ENCODE peak calls at places on chromosomes 2 and 18, in five cellular contexts. One of them, this sample, is unnamed.
A peak's percentile ranks its signal among the peaks of the same experiment; 100 is the strongest.

GRCh38 chr2:73415906-73416305 is 30.3 kb downstream of the ALMS1 start:
- DNase-seq in KBM-7: no peak
- DNase-seq in lung microvascular endothelial cell: no peak
- DNase-seq in endothelial cell: no peak
- DNase-seq in cardiac muscle cell: peak; percentile 0
- DNase-seq in this sample: no peak

GRCh38 chr18:49175476-49175875 is 224.7 kb upstream of the SMAD7 start:
- DNase-seq in KBM-7: no peak
- DNase-seq in lung microvascular endothelial cell: no peak
- DNase-seq in endothelial cell: no peak
- DNase-seq in cardiac muscle cell: no peak
- DNase-seq in this sample: no peak

GRCh38 chr18:67483237-67483636 is 33.3 kb downstream of the DSEL start:
- DNase-seq in KBM-7: no peak
- DNase-seq in lung microvascular endothelial cell: peak; percentile 0
- DNase-seq in endothelial cell: no peak
- DNase-seq in cardiac muscle cell: no peak
- DNase-seq in this sample: no peak

GRCh38 chr2:212957624-212958023 is 193.8 kb downstream of the IKZF2 start:
- DNase-seq in KBM-7: peak; percentile 34
- DNase-seq in lung microvascular endothelial cell: no peak
- DNase-seq in endothelial cell: no peak
- DNase-seq in cardiac muscle cell: no peak
- DNase-seq in this sample: no peak

GRCh38 chr2:10361220-10361588 is 58.5 kb downstream of the HPCAL1 start:
- DNase-seq in KBM-7: no peak
- DNase-seq in lung microvascular endothelial cell: no peak
- DNase-seq in endothelial cell: no peak
- DNase-seq in cardiac muscle cell: peak; percentile 56
- DNase-seq in this sample: no peak

GRCh38 chr2:241217320-241218031 is 29.0 kb downstream of the ANO7 start:
- DNase-seq in KBM-7: peak; percentile 36
- DNase-seq in lung microvascular endothelial cell: peak; percentile 71
- DNase-seq in endothelial cell: peak; percentile 66
- DNase-seq in cardiac muscle cell: peak; percentile 81
- DNase-seq in this sample: no peak

GRCh38 chr2:118168606-118169005 is 80.3 kb downstream of the INSIG2 start:
- DNase-seq in KBM-7: no peak
- DNase-seq in lung microvascular endothelial cell: no peak
- DNase-seq in endothelial cell: no peak
- DNase-seq in cardiac muscle cell: no peak
- DNase-seq in this sample: no peak

GRCh38 chr18:44229693-44230108 is 451.0 kb upstream of the SETBP1 start:
- DNase-seq in KBM-7: no peak
- DNase-seq in lung microvascular endothelial cell: peak; percentile 15
- DNase-seq in endothelial cell: peak; percentile 10
- DNase-seq in cardiac muscle cell: peak; percentile 77
- DNase-seq in this sample: no peak

GRCh38 chr2:26646986-26647672 is 6.0 kb upstream of the CIB4 start:
- DNase-seq in KBM-7: no peak
- DNase-seq in lung microvascular endothelial cell: no peak
- DNase-seq in endothelial cell: no peak
- DNase-seq in cardiac muscle cell: no peak
- DNase-seq in this sample: no peak

GRCh38 chr2:43212931-43213330 is 13.5 kb downstream of the ZFP36L2 start:
- DNase-seq in KBM-7: peak; percentile 85
- DNase-seq in lung microvascular endothelial cell: no peak
- DNase-seq in endothelial cell: no peak
- DNase-seq in cardiac muscle cell: no peak
- DNase-seq in this sample: peak; percentile 76

GRCh38 chr2:127712999-127713398 is 11.7 kb downstream of the SFT2D3 start:
- DNase-seq in KBM-7: no peak
- DNase-seq in lung microvascular endothelial cell: no peak
- DNase-seq in endothelial cell: no peak
- DNase-seq in cardiac muscle cell: no peak
- DNase-seq in this sample: no peak

GRCh38 chr2:239688098-239688497 is 287.3 kb upstream of the HDAC4 start:
- DNase-seq in KBM-7: no peak
- DNase-seq in lung microvascular endothelial cell: no peak
- DNase-seq in endothelial cell: peak; percentile 47
- DNase-seq in cardiac muscle cell: no peak
- DNase-seq in this sample: no peak

GRCh38 chr2:98253461-98254073 is 92.7 kb upstream of the CNGA3 start:
- DNase-seq in KBM-7: no peak
- DNase-seq in lung microvascular endothelial cell: no peak
- DNase-seq in endothelial cell: no peak
- DNase-seq in cardiac muscle cell: peak; percentile 79
- DNase-seq in this sample: no peak

GRCh38 chr18:48842259-48843061 is 108.3 kb downstream of the SMAD7 start:
- DNase-seq in KBM-7: no peak
- DNase-seq in lung microvascular endothelial cell: peak; percentile 93
- DNase-seq in endothelial cell: peak; percentile 28
- DNase-seq in cardiac muscle cell: peak; percentile 73
- DNase-seq in this sample: no peak

GRCh38 chr2:158300394-158300793 is 156.2 kb downstream of the CCDC148 start:
- DNase-seq in KBM-7: no peak
- DNase-seq in lung microvascular endothelial cell: no peak
- DNase-seq in endothelial cell: no peak
- DNase-seq in cardiac muscle cell: no peak
- DNase-seq in this sample: peak; percentile 23

GRCh38 chr2:169119117-169119770 is 49.9 kb downstream of the DHRS9 start:
- DNase-seq in KBM-7: no peak
- DNase-seq in lung microvascular endothelial cell: no peak
- DNase-seq in endothelial cell: no peak
- DNase-seq in cardiac muscle cell: peak; percentile 69
- DNase-seq in this sample: no peak

GRCh38 chr2:85678794-85679672 is 11.0 kb upstream of the SFTPB start:
- DNase-seq in KBM-7: peak; percentile 83
- DNase-seq in lung microvascular endothelial cell: peak; percentile 75
- DNase-seq in endothelial cell: peak; percentile 86
- DNase-seq in cardiac muscle cell: peak; percentile 90
- DNase-seq in this sample: peak; percentile 25

GRCh38 chr18:39058386-39059000 is 1492.9 kb upstream of the CELF4 start:
- DNase-seq in KBM-7: no peak
- DNase-seq in lung microvascular endothelial cell: peak; percentile 31
- DNase-seq in endothelial cell: no peak
- DNase-seq in cardiac muscle cell: peak; percentile 9
- DNase-seq in this sample: no peak

GRCh38 chr2:190270298-190270697 is 49.3 kb downstream of the HIBCH start:
- DNase-seq in KBM-7: no peak
- DNase-seq in lung microvascular endothelial cell: peak; percentile 19
- DNase-seq in endothelial cell: no peak
- DNase-seq in cardiac muscle cell: no peak
- DNase-seq in this sample: no peak